ENCODE peak calls at places on chromosomes 12 and 14, in five cellular contexts. W, H, E, C and U are unnamed samples.

GRCh38 chr12:3704512-3705348 is 48.2 kb downstream of the CRACR2A start:
- DNase-seq in W (no peak), H (no peak), E (peak), C (no peak), U (no peak)

GRCh38 chr14:47539065-47539464 is 136.3 kb downstream of the MDGA2 start:
- DNase-seq in W (no peak), H (no peak), E (no peak), C (no peak), U (no peak)

GRCh38 chr12:29158364-29158763 is 9.3 kb downstream of the FAR2 start:
- DNase-seq in W (no peak), H (no peak), E (no peak), C (no peak), U (no peak)

GRCh38 chr12:48980953-48981756 is 3.0 kb downstream of the WNT1 start:
- DNase-seq in W (no peak), H (no peak), E (no peak), C (no peak), U (no peak)

GRCh38 chr12:6082613-6083012 is 41.9 kb downstream of the VWF start:
- DNase-seq in W (no peak), H (no peak), E (no peak), C (no peak), U (no peak)

GRCh38 chr12:31225656-31226535 is 100.1 kb downstream of the SINHCAF start:
- DNase-seq in W (no peak), H (no peak), E (no peak), C (no peak), U (no peak)

GRCh38 chr14:95516554-95517209 is at the start of gene SYNE3:
- DNase-seq in W (no peak), H (no peak), E (no peak), C (no peak), U (no peak)

GRCh38 chr14:76007852-76008251 is 22.3 kb downstream of the IFT43 start:
- DNase-seq in W (no peak), H (no peak), E (peak), C (no peak), U (no peak)

GRCh38 chr14:78232666-78233065 is 62.5 kb downstream of the NRXN3 start:
- DNase-seq in W (no peak), H (no peak), E (no peak), C (no peak), U (no peak)

GRCh38 chr12:108190529-108190928 is 61.4 kb downstream of the WSCD2 start:
- DNase-seq in W (no peak), H (no peak), E (no peak), C (no peak), U (no peak)
- TF ChIP-seq CTCF in W (no peak), H (no peak), E (no peak), C (no peak), U (no peak)

DNA sequence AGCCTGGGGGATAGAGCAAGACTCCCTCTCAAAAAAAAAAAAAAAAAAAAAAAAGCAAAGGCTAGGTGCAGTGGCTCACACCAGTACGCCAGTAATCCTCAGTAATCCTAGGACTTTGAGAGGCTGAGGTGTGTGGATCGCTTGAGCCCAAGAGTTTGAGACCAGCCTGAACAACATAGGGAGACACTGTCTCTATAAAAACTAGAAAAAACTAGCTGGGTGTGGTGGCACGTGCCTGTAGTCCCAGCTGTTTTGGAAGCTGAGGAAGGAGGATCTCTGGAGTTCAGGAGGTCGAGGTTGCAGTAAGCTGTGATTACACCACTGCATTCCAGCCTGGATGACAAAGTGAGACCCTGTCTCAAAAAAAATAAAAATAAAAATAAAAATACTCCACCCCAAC is 8.9 kb upstream of the RBM25 start:
- DNase-seq in W (no peak), H (no peak), E (no peak), C (no peak), U (no peak)
- TF ChIP-seq CTCF in W (no peak), H (no peak), E (no peak), C (no peak), U (no peak)

GRCh38 chr14:90799420-90799819 is 16.8 kb downstream of the TTC7B start:
- DNase-seq in W (no peak), H (no peak), E (no peak), C (no peak), U (no peak)

GRCh38 chr14:90797919-90798318 is 18.3 kb downstream of the TTC7B start:
- DNase-seq in W (no peak), H (no peak), E (no peak), C (no peak), U (no peak)

GRCh38 chr14:90797451-90797850 is 18.8 kb downstream of the TTC7B start:
- DNase-seq in W (no peak), H (no peak), E (no peak), C (no peak), U (no peak)

GRCh38 chr14:90796319-90796718 is 19.9 kb downstream of the TTC7B start:
- DNase-seq in W (no peak), H (no peak), E (no peak), C (no peak), U (no peak)

GRCh38 chr14:90795744-90796143 is 20.5 kb downstream of the TTC7B start:
- DNase-seq in W (no peak), H (no peak), E (peak), C (peak), U (peak)
- TF ChIP-seq CTCF in W (no peak), H (no peak), E (no peak), C (no peak), U (no peak)

GRCh38 chr12:116299064-116299463 is 21.6 kb upstream of the MED13L start:
- DNase-seq in W (no peak), H (no peak), E (no peak), C (no peak), U (no peak)
- TF ChIP-seq CTCF in W (no peak), H (no peak), E (no peak), C (no peak), U (no peak)